ENCODE peak calls at places on chromosomes 3 and 15, in four cellular contexts. One of them, this sample, is unnamed.

GRCh38 chr3:4752201-4753072 is 226.8 kb upstream of the BHLHE40 start:
- DNase-seq in endothelial cell of umbilical vein: no peak
- DNase-seq in stomach: no peak
- DNase-seq in spleen: no peak
- DNase-seq in this sample: no peak

GRCh38 chr15:80437492-80437891 is 33.3 kb downstream of the ARNT2 start:
- DNase-seq in endothelial cell of umbilical vein: no peak
- DNase-seq in stomach: no peak
- DNase-seq in spleen: peak; percentile 19
- DNase-seq in this sample: no peak

GRCh38 chr3:116980106-116980505 is 270.5 kb downstream of the TUSC7 start:
- DNase-seq in endothelial cell of umbilical vein: no peak
- DNase-seq in stomach: no peak
- DNase-seq in spleen: no peak
- DNase-seq in this sample: no peak

GRCh38 chr15:77028451-77029165 is 33.7 kb downstream of the PSTPIP1 start:
- DNase-seq in endothelial cell of umbilical vein: no peak
- DNase-seq in stomach: peak; percentile 19
- DNase-seq in spleen: peak; percentile 69
- DNase-seq in this sample: peak; percentile 6

GRCh38 chr3:114743746-114744145 is 403.3 kb downstream of the ZBTB20 start:
- DNase-seq in endothelial cell of umbilical vein: no peak
- DNase-seq in stomach: no peak
- DNase-seq in spleen: no peak
- DNase-seq in this sample: no peak

GRCh38 chr15:90160781-90161727 is 40.1 kb upstream of the SEMA4B start:
- DNase-seq in endothelial cell of umbilical vein: no peak
- DNase-seq in stomach: peak; percentile 95
- DNase-seq in spleen: no peak
- DNase-seq in this sample: no peak

GRCh38 chr3:44795197-44795596 is 33.6 kb downstream of the KIF15 start:
- DNase-seq in endothelial cell of umbilical vein: no peak
- DNase-seq in stomach: no peak
- DNase-seq in spleen: no peak
- DNase-seq in this sample: no peak

GRCh38 chr3:142946861-142947260 is 16.6 kb downstream of the PAQR9 start:
- DNase-seq in endothelial cell of umbilical vein: no peak
- DNase-seq in stomach: no peak
- DNase-seq in spleen: no peak
- DNase-seq in this sample: no peak

GRCh38 chr3:186589856-186590579 is 19.5 kb downstream of the DNAJB11 start:
- DNase-seq in endothelial cell of umbilical vein: no peak
- DNase-seq in stomach: no peak
- DNase-seq in spleen: no peak
- DNase-seq in this sample: no peak

GRCh38 chr3:191085091-191085490 is 114.0 kb upstream of the OSTN start:
- DNase-seq in endothelial cell of umbilical vein: no peak
- DNase-seq in stomach: no peak
- DNase-seq in spleen: no peak
- DNase-seq in this sample: no peak

GRCh38 chr3:148631124-148631903 is 66.4 kb upstream of the AGTR1 start:
- DNase-seq in endothelial cell of umbilical vein: peak; percentile 14
- DNase-seq in stomach: no peak
- DNase-seq in spleen: no peak
- DNase-seq in this sample: no peak

GRCh38 chr3:8581373-8581772 is 63.2 kb downstream of the SSUH2 start:
- DNase-seq in endothelial cell of umbilical vein: no peak
- DNase-seq in stomach: no peak
- DNase-seq in spleen: no peak
- DNase-seq in this sample: no peak

GRCh38 chr3:60301142-60301541 is 950.1 kb downstream of the FHIT start:
- DNase-seq in endothelial cell of umbilical vein: no peak
- DNase-seq in stomach: no peak
- DNase-seq in spleen: no peak
- DNase-seq in this sample: no peak

GRCh38 chr3:34202975-34203374 is 404.5 kb downstream of the PDCD6IP start:
- DNase-seq in endothelial cell of umbilical vein: no peak
- DNase-seq in stomach: no peak
- DNase-seq in spleen: no peak
- DNase-seq in this sample: no peak

GRCh38 chr3:114178770-114179368 is at the start of gene DRD3:
- DNase-seq in endothelial cell of umbilical vein: peak; percentile 33
- DNase-seq in stomach: no peak
- DNase-seq in spleen: no peak
- DNase-seq in this sample: no peak

GRCh38 chr3:131067983-131068382 is 41.3 kb downstream of the NEK11 start:
- DNase-seq in endothelial cell of umbilical vein: no peak
- DNase-seq in stomach: no peak
- DNase-seq in spleen: no peak
- DNase-seq in this sample: no peak

GRCh38 chr3:193826126-193826795 is 233.3 kb downstream of the OPA1 start:
- DNase-seq in endothelial cell of umbilical vein: peak; percentile 6
- DNase-seq in stomach: peak; percentile 54
- DNase-seq in spleen: no peak
- DNase-seq in this sample: no peak

GRCh38 chr3:95705786-95706418 is 1108.5 kb upstream of the EPHA6 start:
- DNase-seq in endothelial cell of umbilical vein: peak; percentile 2
- DNase-seq in stomach: no peak
- DNase-seq in spleen: no peak
- DNase-seq in this sample: no peak

GRCh38 chr3:181739628-181740027 is 27.9 kb downstream of the SOX2 start:
- DNase-seq in endothelial cell of umbilical vein: no peak
- DNase-seq in stomach: no peak
- DNase-seq in spleen: no peak
- DNase-seq in this sample: no peak

GRCh38 chr3:32973982-32974381 is 22.5 kb downstream of the CCR4 start:
- DNase-seq in endothelial cell of umbilical vein: no peak
- DNase-seq in stomach: no peak
- DNase-seq in spleen: no peak
- DNase-seq in this sample: no peak

GRCh38 chr3:129827765-129828164 is 65.7 kb downstream of the TMCC1 start:
- DNase-seq in endothelial cell of umbilical vein: no peak
- DNase-seq in stomach: no peak
- DNase-seq in spleen: peak; percentile 84
- DNase-seq in this sample: no peak

GRCh38 chr3:179321585-179322322 is 1.1 kb upstream of the ZNF639 start:
- DNase-seq in endothelial cell of umbilical vein: peak; percentile 77
- DNase-seq in stomach: no peak
- DNase-seq in spleen: no peak
- DNase-seq in this sample: no peak

GRCh38 chr3:24199775-24200247 is 254.7 kb downstream of the NR1D2 start:
- DNase-seq in endothelial cell of umbilical vein: no peak
- DNase-seq in stomach: no peak
- DNase-seq in spleen: no peak
- DNase-seq in this sample: no peak

GRCh38 chr3:187063286-187064081 is 75.8 kb downstream of the RPL39L start:
- DNase-seq in endothelial cell of umbilical vein: no peak
- DNase-seq in stomach: no peak
- DNase-seq in spleen: no peak
- DNase-seq in this sample: no peak

GRCh38 chr3:20809356-20809755 is 623.4 kb upstream of the SGO1 start:
- DNase-seq in endothelial cell of umbilical vein: no peak
- DNase-seq in stomach: no peak
- DNase-seq in spleen: no peak
- DNase-seq in this sample: no peak

GRCh38 chr15:38702178-38702912 is 137.7 kb upstream of the RASGRP1 start:
- DNase-seq in endothelial cell of umbilical vein: no peak
- DNase-seq in stomach: peak; percentile 85
- DNase-seq in spleen: no peak
- DNase-seq in this sample: no peak

GRCh38 chr3:25663324-25664065 is 1.2 kb downstream of the TOP2B start:
- DNase-seq in endothelial cell of umbilical vein: peak; percentile 58
- DNase-seq in stomach: no peak
- DNase-seq in spleen: no peak
- DNase-seq in this sample: no peak

GRCh38 chr15:72319360-72319984 is 485 bp downstream of the CELF6 start:
- DNase-seq in endothelial cell of umbilical vein: peak; percentile 53
- DNase-seq in stomach: peak; percentile 75
- DNase-seq in spleen: peak; percentile 91
- DNase-seq in this sample: peak; percentile 37

GRCh38 chr3:124860599-124860998 is 26.6 kb downstream of the ITGB5 start:
- DNase-seq in endothelial cell of umbilical vein: peak; percentile 89
- DNase-seq in stomach: peak; percentile 46
- DNase-seq in spleen: no peak
- DNase-seq in this sample: no peak

GRCh38 chr15:99137877-99138276 is 33.0 kb downstream of the SYNM start:
- DNase-seq in endothelial cell of umbilical vein: no peak
- DNase-seq in stomach: no peak
- DNase-seq in spleen: no peak
- DNase-seq in this sample: no peak

DNA sequence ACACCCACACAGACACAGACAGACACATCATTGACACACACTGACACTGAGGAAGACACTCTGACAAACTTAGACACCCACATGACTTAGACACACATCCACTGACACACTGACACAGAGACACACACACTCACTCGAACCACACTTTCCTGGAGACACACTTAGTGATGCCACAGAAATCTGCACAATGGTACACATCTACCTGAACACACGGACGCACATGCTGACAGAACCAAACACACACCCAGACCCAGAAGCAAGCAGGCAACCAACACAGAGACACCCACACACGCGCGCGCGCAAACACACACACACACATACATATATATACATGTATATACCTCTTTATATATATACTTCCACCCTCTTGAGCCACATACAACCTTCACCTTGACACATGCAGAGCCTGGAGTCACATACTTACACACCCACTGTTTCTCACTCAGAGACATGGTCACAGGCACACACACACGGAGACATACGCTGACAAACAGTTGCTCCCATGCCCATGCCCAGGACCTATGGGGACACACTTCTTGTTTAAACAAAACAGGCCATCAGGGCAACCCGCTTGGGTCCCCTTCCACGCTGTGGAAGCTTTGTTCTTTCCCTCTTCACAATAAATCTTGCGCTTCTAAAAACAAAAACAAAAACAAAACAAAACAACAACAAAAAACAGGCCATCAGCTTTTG is 907 bp upstream of the SCN5A start:
- DNase-seq in endothelial cell of umbilical vein: peak; percentile 5
- DNase-seq in stomach: no peak
- DNase-seq in spleen: no peak
- DNase-seq in this sample: no peak
- TF ChIP-seq POLR2AphosphoS5 in endothelial cell of umbilical vein: no peak
- TF ChIP-seq POLR2AphosphoS5 in stomach: no peak
- TF ChIP-seq POLR2AphosphoS5 in spleen: no peak
- TF ChIP-seq POLR2AphosphoS5 in this sample: no peak

DNA sequence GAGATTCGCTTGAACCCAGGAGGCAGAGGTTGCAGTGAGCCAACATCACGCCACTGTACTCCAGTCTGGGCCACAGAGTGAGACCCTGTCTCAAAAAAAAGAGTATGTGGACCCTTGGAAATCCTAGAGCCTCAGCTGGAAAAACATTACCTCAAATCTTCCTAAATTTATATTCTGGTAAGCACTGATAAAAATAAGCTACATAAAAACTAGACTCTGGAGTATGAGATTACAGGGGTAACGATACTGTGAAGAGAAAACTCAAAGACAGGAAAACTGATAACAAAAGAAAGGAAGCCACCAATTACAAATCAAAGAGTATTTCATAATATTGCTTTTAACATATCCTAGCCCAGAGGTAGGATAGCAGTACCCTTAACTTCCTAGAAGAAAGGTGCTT is 30.3 kb downstream of the SETD2 start:
- DNase-seq in endothelial cell of umbilical vein: peak; percentile 58
- DNase-seq in stomach: no peak
- DNase-seq in spleen: no peak
- DNase-seq in this sample: no peak
- TF ChIP-seq POLR2A in endothelial cell of umbilical vein: no peak
- TF ChIP-seq POLR2A in stomach: no peak
- TF ChIP-seq POLR2A in spleen: no peak
- TF ChIP-seq POLR2A in this sample: no peak

GRCh38 chr3:101170047-101170771 is 150.2 kb downstream of the IMPG2 start:
- DNase-seq in endothelial cell of umbilical vein: peak; percentile 53
- DNase-seq in stomach: no peak
- DNase-seq in spleen: no peak
- DNase-seq in this sample: no peak
- TF ChIP-seq POLR2AphosphoS5 in endothelial cell of umbilical vein: no peak
- TF ChIP-seq POLR2AphosphoS5 in stomach: no peak
- TF ChIP-seq POLR2AphosphoS5 in spleen: no peak
- TF ChIP-seq POLR2AphosphoS5 in this sample: no peak

DNA sequence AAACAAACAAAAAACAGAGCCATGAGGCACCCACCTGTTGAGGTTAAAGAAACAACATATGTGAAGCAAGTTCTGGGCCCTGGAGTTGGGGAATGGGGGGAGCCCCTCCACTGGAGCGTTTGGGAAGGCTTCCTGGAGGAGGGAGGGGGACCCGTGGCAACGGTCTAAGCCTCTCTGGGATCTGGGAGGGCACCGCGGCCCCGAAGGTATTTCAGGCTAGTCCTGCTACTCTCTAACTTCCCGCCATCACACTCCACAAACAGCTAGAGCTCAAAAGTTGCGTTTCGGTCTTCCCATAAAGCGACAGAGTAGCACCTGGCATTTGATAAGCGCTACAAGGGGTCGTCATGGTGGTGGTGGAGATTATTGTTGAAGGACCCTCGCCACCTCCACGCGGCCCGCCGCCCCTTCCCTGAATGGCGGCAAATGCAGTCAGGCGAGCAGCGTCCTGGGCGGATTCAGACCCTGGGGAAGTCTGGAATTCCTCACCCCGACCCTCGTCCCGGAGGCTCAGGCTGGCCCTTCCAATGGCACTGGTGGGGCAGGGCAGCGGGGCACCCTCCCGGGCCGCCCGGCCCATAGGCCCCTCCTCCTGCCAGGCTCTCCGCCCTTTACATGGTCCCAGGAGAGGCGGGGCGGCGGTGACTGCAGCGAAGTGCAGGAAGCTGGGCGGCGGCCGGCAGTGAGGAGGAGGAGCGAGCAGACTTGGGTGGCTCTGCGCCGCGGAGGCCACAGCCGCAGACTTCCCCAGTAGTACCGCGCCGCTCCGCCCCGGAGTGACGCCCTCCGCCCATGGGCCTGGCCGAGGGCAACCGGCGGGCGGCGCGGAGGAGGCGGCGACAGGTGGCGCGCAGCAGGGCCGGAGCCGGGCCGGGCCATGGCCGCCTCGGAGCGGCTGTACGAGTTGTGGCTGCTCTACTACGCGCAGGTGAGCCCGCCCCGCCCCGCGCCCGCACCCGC is at the start of gene NBEAL2:
- DNase-seq in endothelial cell of umbilical vein: peak; percentile 92
- DNase-seq in stomach: peak; percentile 99
- DNase-seq in spleen: peak; percentile 100
- DNase-seq in this sample: peak; percentile 95
- TF ChIP-seq POLR2A in endothelial cell of umbilical vein: peak; percentile 81
- TF ChIP-seq POLR2A in stomach: peak; percentile 50
- TF ChIP-seq POLR2A in spleen: no peak
- TF ChIP-seq POLR2A in this sample: peak; percentile 74

DNA sequence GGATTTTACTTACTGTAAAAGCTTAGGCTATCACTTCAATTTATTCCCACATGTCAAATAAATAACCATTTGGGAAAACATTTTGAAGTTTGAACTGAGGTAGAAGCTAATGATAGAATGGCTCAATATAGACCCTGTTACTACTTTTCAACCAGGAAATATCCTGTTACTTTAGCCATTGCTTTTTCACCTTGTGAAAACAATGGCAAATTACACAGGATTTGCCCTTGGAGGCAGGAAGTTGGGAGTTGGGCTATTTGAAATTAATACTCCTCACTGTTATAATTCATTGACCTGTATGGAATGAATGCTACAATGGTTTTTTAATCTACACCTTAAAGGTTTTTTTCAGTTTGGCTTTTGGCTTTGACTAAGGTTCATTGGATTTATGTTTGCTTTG is 98.1 kb upstream of the UBE2E2 start:
- DNase-seq in endothelial cell of umbilical vein: peak; percentile 47
- DNase-seq in stomach: no peak
- DNase-seq in spleen: no peak
- DNase-seq in this sample: no peak
- TF ChIP-seq POLR2AphosphoS5 in endothelial cell of umbilical vein: no peak
- TF ChIP-seq POLR2AphosphoS5 in stomach: no peak
- TF ChIP-seq POLR2AphosphoS5 in spleen: no peak
- TF ChIP-seq POLR2AphosphoS5 in this sample: no peak

This sample was measured in GM12892.